ENCODE peak calls at places on chromosome 7, in five cellular contexts. O is IMR-90, U is uterus, Q is stomach, L is upper lobe of left lung. M is an unnamed sample.

GRCh38 chr7:139782932-139783331 is 5.1 kb upstream of the HIPK2 start:
- DNase-seq in O (no peak), U (no peak), Q (no peak), L (no peak), M (no peak)

GRCh38 chr7:128164061-128164954 is 76.8 kb upstream of the LEP start:
- DNase-seq in O (peak), U (no peak), Q (no peak), L (no peak), M (no peak)

GRCh38 chr7:81690251-81690650 is 79.6 kb downstream of the HGF start:
- DNase-seq in O (no peak), U (no peak), Q (no peak), L (no peak), M (no peak)

GRCh38 chr7:73646785-73647724 is 20.6 kb upstream of the VPS37D start:
- DNase-seq in O (no peak), U (no peak), Q (no peak), L (no peak), M (no peak)

GRCh38 chr7:100065452-100066186 is 15.9 kb downstream of the ZNF3 start:
- DNase-seq in O (peak), U (peak), Q (no peak), L (no peak), M (no peak)

GRCh38 chr7:81725496-81726117 is 44.2 kb downstream of the HGF start:
- DNase-seq in O (peak), U (no peak), Q (no peak), L (no peak), M (no peak)

GRCh38 chr7:153529651-153530165 is 522.5 kb upstream of the DPP6 start:
- DNase-seq in O (no peak), U (no peak), Q (no peak), L (no peak), M (no peak)

GRCh38 chr7:76333388-76334101 is 25.2 kb downstream of the YWHAG start:
- DNase-seq in O (no peak), U (no peak), Q (peak), L (no peak), M (peak)

GRCh38 chr7:28570970-28571288 is 158.6 kb downstream of the CREB5 start:
- DNase-seq in O (peak), U (no peak), Q (no peak), L (no peak), M (no peak)

GRCh38 chr7:114916261-114916892 is 5.5 kb upstream of the MDFIC start:
- DNase-seq in O (no peak), U (no peak), Q (no peak), L (no peak), M (no peak)
- TF ChIP-seq POLR2A in O (no peak), U (no peak), Q (no peak), L (no peak), M (no peak)

GRCh38 chr7:9600974-9601373 is 1167.6 kb downstream of the NXPH1 start:
- DNase-seq in O (no peak), U (no peak), Q (no peak), L (no peak), M (no peak)
- H3K4me3 ChIP-seq in O (no peak), U (no peak), Q (no peak), L (no peak), M (no peak)

DNA sequence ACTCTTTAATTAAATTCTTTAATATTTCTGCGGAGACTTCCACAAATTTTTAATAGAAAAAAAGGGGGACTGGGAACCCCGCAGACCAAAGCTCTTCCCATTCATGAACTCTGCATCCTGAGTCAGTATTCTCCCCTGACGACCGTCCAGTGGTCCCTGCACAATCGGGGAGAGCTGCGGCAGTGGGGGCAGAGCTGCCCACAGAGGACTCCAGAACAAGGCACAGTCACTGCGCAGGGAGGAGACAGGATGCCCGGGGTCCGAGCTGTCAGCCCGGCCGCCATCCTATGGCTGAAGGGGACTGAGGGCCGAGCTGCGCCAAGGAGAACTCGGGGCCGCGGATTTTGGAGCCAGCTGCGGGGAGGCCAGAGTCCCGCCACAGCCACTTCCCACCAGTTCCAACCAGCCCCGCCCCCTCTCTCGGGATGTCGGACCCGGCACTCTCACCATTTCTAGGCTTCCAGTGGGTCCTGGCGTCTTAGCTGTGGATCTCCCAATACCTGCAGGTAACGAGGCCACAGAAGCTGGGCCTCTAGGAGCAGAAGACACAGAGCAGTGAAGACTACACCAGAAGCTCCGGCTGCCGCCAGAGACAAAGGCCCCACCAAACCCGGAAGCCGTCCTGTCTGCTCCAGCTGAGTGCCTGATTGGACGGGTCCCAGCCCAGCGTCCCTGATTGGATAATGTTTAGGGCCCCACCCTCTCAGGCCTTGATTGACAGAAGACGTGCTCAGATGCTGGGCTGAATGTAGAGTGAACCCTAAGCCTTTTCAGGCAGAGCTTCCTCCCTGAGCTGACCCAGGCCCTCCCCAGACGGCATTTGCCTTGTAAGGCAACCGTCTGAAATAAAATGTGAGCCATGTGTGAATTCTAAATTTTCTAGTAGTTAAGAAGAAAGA is at the start of gene ERV3-1:
- DNase-seq in O (peak), U (peak), Q (peak), L (peak), M (peak)
- TF ChIP-seq POLR2A in O (peak), U (peak), Q (peak), L (no peak), M (peak)

DNA sequence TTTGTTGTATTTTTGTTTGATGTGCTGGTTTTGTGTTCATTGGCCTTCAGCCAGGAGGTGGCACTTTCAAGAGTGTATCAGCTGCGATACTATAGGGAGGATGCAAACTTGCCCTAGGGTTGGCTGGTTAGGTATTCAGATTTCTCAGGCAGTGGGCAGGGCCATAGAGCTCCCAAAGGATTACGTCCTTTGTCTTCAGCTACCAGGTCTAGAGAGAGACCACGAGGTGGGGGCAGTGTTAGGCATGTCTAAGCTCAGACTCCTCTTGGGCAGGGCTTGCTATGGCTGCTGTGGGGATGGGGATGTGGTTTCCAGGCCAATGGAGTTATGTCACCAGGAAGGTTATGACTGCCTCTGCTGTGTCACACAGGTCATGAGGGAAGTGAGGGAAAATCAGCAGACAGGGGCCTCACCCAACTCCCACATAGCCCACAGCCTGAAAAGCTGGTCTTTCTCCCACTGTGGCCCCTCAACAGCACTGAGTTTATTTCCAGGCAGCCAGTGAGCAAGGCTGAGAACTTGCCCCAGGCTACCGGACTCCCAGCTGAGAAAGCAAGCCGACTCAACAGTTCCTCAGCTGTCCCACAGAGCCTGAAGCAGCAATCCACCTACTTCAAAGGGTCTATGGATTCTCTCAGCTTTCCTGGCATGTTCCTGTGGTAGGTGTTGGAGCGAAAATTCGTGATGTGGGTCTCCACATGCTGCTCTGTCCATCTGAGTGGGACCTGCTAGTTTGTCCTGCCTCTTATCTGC is 227.4 kb upstream of the COBL start:
- DNase-seq in O (no peak), U (no peak), Q (no peak), L (no peak), M (no peak)
- H3K4me3 ChIP-seq in O (no peak), U (no peak), Q (no peak), L (no peak), M (no peak)

DNA sequence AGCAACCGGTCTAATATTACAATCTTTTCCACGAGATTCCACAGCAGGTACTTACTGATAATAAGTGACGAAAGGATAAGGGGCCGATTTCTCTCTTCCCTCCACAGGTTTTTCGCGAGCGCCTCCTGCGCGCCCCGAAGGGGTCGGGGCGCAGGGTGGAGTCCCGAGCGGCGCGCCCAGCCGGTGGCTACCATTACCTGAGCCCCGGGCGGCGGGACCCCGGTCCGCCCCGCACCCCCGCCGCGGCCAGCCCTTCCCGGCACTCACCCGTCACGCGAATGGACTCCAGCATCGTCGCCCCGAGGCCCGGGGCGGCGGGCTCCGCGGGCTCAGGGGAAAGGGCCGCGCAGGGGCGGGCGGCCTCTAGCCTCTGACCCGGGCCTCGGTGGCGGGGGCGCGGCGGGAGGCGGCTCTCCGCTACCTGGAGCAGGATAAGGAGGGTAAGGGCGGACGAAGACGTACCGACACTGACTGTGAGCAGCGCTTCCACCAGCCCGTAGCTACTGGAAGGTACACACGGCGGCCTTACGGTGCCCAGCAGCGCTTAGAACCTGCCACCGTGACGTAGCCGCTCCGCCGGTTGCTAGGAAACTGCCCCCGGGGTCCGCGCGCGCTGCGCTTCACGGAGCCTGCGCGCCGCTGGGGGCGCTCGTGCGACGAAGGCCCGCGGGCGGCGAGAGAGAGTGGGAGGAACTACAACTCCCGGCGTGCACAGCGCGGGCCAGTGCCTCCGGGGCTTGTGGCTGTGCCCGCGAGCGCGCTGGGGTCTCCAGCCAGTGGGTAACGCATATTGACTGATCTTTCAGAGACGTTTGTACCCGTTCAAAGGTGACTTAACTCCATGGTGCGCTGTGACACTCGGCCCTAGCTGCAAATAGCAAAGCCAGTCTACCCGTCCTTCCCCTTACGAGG is 22.8 kb upstream of the ANLN start:
- DNase-seq in O (peak), U (peak), Q (peak), L (peak), M (peak)
- TF ChIP-seq POLR2A in O (no peak), U (no peak), Q (peak), L (no peak), M (peak)

DNA sequence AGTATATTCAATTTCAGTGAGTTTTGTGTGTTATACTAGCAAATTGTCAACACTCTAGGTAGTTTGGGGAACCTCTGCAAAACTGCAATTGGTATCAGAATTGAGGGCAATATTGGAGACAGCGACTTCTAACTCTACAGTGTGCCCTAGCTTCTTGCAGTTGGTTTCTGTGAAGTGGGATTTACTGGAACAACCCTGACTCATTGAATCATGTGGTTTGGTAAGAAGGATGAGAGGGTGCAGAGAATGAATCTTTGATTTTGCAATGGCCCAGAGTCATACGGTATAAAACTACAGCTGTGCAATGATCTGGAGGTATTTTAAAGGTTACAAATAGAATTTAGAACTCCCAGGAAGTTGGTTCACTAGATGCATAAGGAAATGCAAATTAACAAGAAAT is 129.1 kb upstream of the PPP1R3A start:
- DNase-seq in O (peak), U (no peak), Q (no peak), L (no peak), M (no peak)
- H3K4me3 ChIP-seq in O (no peak), U (no peak), Q (no peak), L (no peak), M (no peak)

GRCh38 chr7:97872025-97872669 is at the start of gene ASNS:
- DNase-seq in O (peak), U (peak), Q (peak), L (peak), M (peak)
- TF ChIP-seq POLR2A in O (peak), U (peak), Q (peak), L (no peak), M (peak)

GRCh38 chr7:151114151-151115090 is 28.1 kb downstream of the AGAP3 start:
- DNase-seq in O (no peak), U (no peak), Q (peak), L (peak), M (peak)
- H3K4me3 ChIP-seq in O (no peak), U (no peak), Q (peak), L (no peak), M (no peak)

M was measured in transverse colon.